ENCODE peak calls at places on chromosomes 6 and 20, in eight cellular contexts. G is HEK293T; Z is HCEC 1CT; B is A549; Y is caudate nucleus; N is activated naive CD8-positive, alpha-beta T cell treated with anti-CD3 and anti-CD28 coated beads, Interleukin-2, amount 50 U/mL, for 24 hours; I is MV-4-11; P is AG04450. K is an unnamed sample.

GRCh38 chr6:137247724-137248123 is 28.5 kb upstream of the IFNGR1 start:
- DNase-seq in P (no peak), G (no peak), B (no peak), Z (no peak), N (no peak), I (no peak), Y (no peak), K (no peak)

GRCh38 chr6:119205911-119206617 is 127.6 kb upstream of the FAM184A start:
- DNase-seq in G (no peak), P (no peak), N (no peak), B (no peak), Y (peak), I (peak), Z (no peak), K (no peak)

GRCh38 chr20:38631155-38632022 is 29.8 kb downstream of the ARHGAP40 start:
- DNase-seq in N (no peak), Y (no peak), G (no peak), Z (no peak), P (no peak), B (no peak), I (peak), K (no peak)

GRCh38 chr20:6333110-6333509 is 210.3 kb upstream of the FERMT1 start:
- DNase-seq in I (no peak), P (no peak), N (no peak), Y (no peak), G (no peak), B (no peak), Z (no peak), K (no peak)

GRCh38 chr20:49591217-49591865 is 23.4 kb upstream of the PTGIS start:
- DNase-seq in N (peak), Y (no peak), I (no peak), Z (no peak), P (no peak), G (no peak), B (no peak), K (no peak)

GRCh38 chr6:169362501-169363121 is 109.0 kb upstream of the THBS2 start:
- DNase-seq in B (no peak), P (no peak), N (no peak), Y (no peak), I (no peak), Z (peak), G (no peak), K (no peak)

GRCh38 chr6:147204843-147205311 is 660 bp downstream of the STXBP5 start:
- DNase-seq in Y (no peak), P (no peak), Z (no peak), G (no peak), B (no peak), I (no peak), N (no peak), K (no peak)

GRCh38 chr20:891121-892080 is 24.7 kb downstream of the ANGPT4 start:
- DNase-seq in N (no peak), Z (no peak), G (no peak), P (no peak), Y (no peak), I (peak), B (no peak), K (no peak)

GRCh38 chr20:4766631-4767030 is 44.9 kb downstream of the PRND start:
- DNase-seq in B (no peak), Z (no peak), G (no peak), I (peak), P (no peak), N (no peak), Y (no peak), K (no peak)